ENCODE peak calls at places on chromosomes 1 and 21, in four cellular contexts. D is IMR-90, A is AG04450, U is neural crest cell. Y is an unnamed sample.

GRCh38 chr1:177817969-177818872 is 151.6 kb downstream of the SEC16B start:
- DNase-seq in U (no peak), D (no peak), A (no peak), Y (no peak)

GRCh38 chr1:59375321-59376220 is 78.7 kb downstream of the FGGY start:
- DNase-seq in U (no peak), D (peak), A (peak), Y (no peak)

GRCh38 chr1:5913078-5913845 is 79.0 kb downstream of the NPHP4 start:
- DNase-seq in D (peak), A (no peak), U (no peak), Y (no peak)

GRCh38 chr1:25559996-25560395 is 16.6 kb downstream of the LDLRAP1 start:
- DNase-seq in A (no peak), U (no peak), D (no peak), Y (no peak)

GRCh38 chr1:240338837-240339236 is 247.2 kb downstream of the FMN2 start:
- DNase-seq in A (no peak), U (no peak), D (no peak), Y (no peak)

GRCh38 chr1:230099435-230099834 is 32.4 kb downstream of the GALNT2 start:
- DNase-seq in A (no peak), D (no peak), U (no peak), Y (no peak)

GRCh38 chr1:209485167-209485566 is 98.3 kb upstream of the CAMK1G start:
- DNase-seq in U (no peak), A (no peak), D (peak), Y (no peak)

GRCh38 chr1:214902636-214903320 is 179.8 kb upstream of the KCNK2 start:
- DNase-seq in U (no peak), A (no peak), D (peak), Y (no peak)

GRCh38 chr1:110118636-110119396 is 6.6 kb downstream of the UBL4B start:
- DNase-seq in U (no peak), A (no peak), D (peak), Y (no peak)

GRCh38 chr1:199242162-199242561 is 603.3 kb downstream of the PTPRC start:
- DNase-seq in U (no peak), A (no peak), D (no peak), Y (peak)

GRCh38 chr1:22452401-22452963 is 831 bp downstream of the ZBTB40 start:
- DNase-seq in U (no peak), D (peak), A (no peak), Y (no peak)

GRCh38 chr1:33764149-33764548 is 99.7 kb upstream of the HMGB4 start:
- DNase-seq in D (no peak), U (no peak), A (no peak), Y (no peak)

GRCh38 chr1:45815667-45816458 is 12.5 kb downstream of the MAST2 start:
- DNase-seq in A (no peak), D (peak), U (no peak), Y (no peak)

GRCh38 chr1:214476958-214477870 is 74.2 kb downstream of the PTPN14 start:
- DNase-seq in D (peak), A (peak), U (no peak), Y (no peak)

GRCh38 chr1:182041615-182042014 is 19.9 kb downstream of the ZNF648 start:
- DNase-seq in U (no peak), D (no peak), A (no peak), Y (no peak)

GRCh38 chr1:56910441-56910985 is 55.3 kb downstream of the C8B start:
- DNase-seq in A (no peak), D (no peak), U (no peak), Y (no peak)

GRCh38 chr1:153546796-153547559 is 1.4 kb upstream of the S100A4 start:
- DNase-seq in U (no peak), D (no peak), A (no peak), Y (peak)

GRCh38 chr21:37986751-37987399 is 70.6 kb upstream of the KCNJ6 start:
- DNase-seq in A (no peak), D (no peak), U (no peak), Y (no peak)

GRCh38 chr1:25217015-25217414 is 15.3 kb downstream of the SYF2 start:
- DNase-seq in U (no peak), A (no peak), D (no peak), Y (no peak)

GRCh38 chr1:30068787-30069472 is 654.5 kb downstream of the MATN1 start:
- DNase-seq in D (no peak), U (no peak), A (no peak), Y (no peak)

GRCh38 chr21:45016491-45017375 is 57.6 kb upstream of the ADARB1 start:
- DNase-seq in A (no peak), D (no peak), U (no peak), Y (no peak)

GRCh38 chr1:5720936-5721335 is 271.3 kb downstream of the NPHP4 start:
- DNase-seq in U (no peak), D (no peak), A (no peak), Y (no peak)

GRCh38 chr21:45136927-45137611 is 62.7 kb downstream of the ADARB1 start:
- DNase-seq in D (peak), A (peak), U (peak), Y (peak)

GRCh38 chr1:8456306-8456912 is 138.5 kb downstream of the SLC45A1 start:
- DNase-seq in U (no peak), D (peak), A (no peak), Y (no peak)

GRCh38 chr1:17276568-17276967 is 27.7 kb downstream of the PADI3 start:
- DNase-seq in U (no peak), D (peak), A (no peak), Y (no peak)

GRCh38 chr1:53577141-53578100 is 118.2 kb downstream of the DMRTB1 start:
- DNase-seq in D (no peak), U (no peak), A (no peak), Y (no peak)

GRCh38 chr1:54046671-54047383 is 6.2 kb downstream of the TMEM59 start:
- DNase-seq in A (no peak), U (no peak), D (peak), Y (no peak)

GRCh38 chr1:32501865-32502264 is 37.0 kb downstream of the ZBTB8B start:
- DNase-seq in A (no peak), D (no peak), U (no peak), Y (no peak)

GRCh38 chr1:195019385-195019784 is 1588.9 kb downstream of the KCNT2 start:
- DNase-seq in A (no peak), D (peak), U (no peak), Y (no peak)

GRCh38 chr1:22224631-22225030 is 81.7 kb upstream of the WNT4 start:
- DNase-seq in A (no peak), D (no peak), U (no peak), Y (no peak)

GRCh38 chr1:203797948-203798347 is 2.5 kb downstream of the ZBED6 start:
- DNase-seq in D (no peak), U (no peak), A (no peak), Y (no peak)

GRCh38 chr1:207052736-207053545 is at the start of gene PFKFB2:
- DNase-seq in U (peak), D (peak), A (peak), Y (peak)

GRCh38 chr1:113652773-113653172 is 106.5 kb downstream of the PHTF1 start:
- DNase-seq in D (peak), A (no peak), U (no peak), Y (no peak)

GRCh38 chr1:43904660-43905551 is 28.7 kb upstream of the ARTN start:
- DNase-seq in D (no peak), A (no peak), U (no peak), Y (no peak)

GRCh38 chr21:16388291-16388690 is 658.5 kb downstream of the USP25 start:
- DNase-seq in U (no peak), A (no peak), D (no peak), Y (no peak)

Y was measured in SK-N-MC.